ENCODE peak calls at places on chromosomes 6 and 20, in four cellular contexts. One of them, this sample, is unnamed.

GRCh38 chr6:14066782-14067406 is 50.7 kb upstream of the CD83 start:
- DNase-seq in IMR-90: peak
- DNase-seq in GM12878: no peak
- DNase-seq in K562: peak
- DNase-seq in this sample: peak

GRCh38 chr20:436476-436875 is 25.9 kb downstream of the TBC1D20 start:
- DNase-seq in IMR-90: no peak
- DNase-seq in GM12878: no peak
- DNase-seq in K562: no peak
- DNase-seq in this sample: no peak

GRCh38 chr6:33433560-33434191 is 13.8 kb downstream of the SYNGAP1 start:
- DNase-seq in IMR-90: peak
- DNase-seq in GM12878: no peak
- DNase-seq in K562: no peak
- DNase-seq in this sample: no peak

GRCh38 chr6:168105813-168106660 is 27.0 kb upstream of the FRMD1 start:
- DNase-seq in IMR-90: no peak
- DNase-seq in GM12878: no peak
- DNase-seq in K562: peak
- DNase-seq in this sample: no peak

GRCh38 chr6:153216789-153217188 is 85.7 kb upstream of the RGS17 start:
- DNase-seq in IMR-90: no peak
- DNase-seq in GM12878: no peak
- DNase-seq in K562: no peak
- DNase-seq in this sample: no peak

GRCh38 chr20:7358670-7359069 is 581.6 kb downstream of the HAO1 start:
- DNase-seq in IMR-90: no peak
- DNase-seq in GM12878: no peak
- DNase-seq in K562: no peak
- DNase-seq in this sample: no peak

GRCh38 chr20:22462975-22463914 is 121.1 kb downstream of the FOXA2 start:
- DNase-seq in IMR-90: no peak
- DNase-seq in GM12878: no peak
- DNase-seq in K562: no peak
- DNase-seq in this sample: no peak

GRCh38 chr20:10492065-10492464 is 57.0 kb downstream of the SLX4IP start:
- DNase-seq in IMR-90: peak
- DNase-seq in GM12878: no peak
- DNase-seq in K562: no peak
- DNase-seq in this sample: no peak

GRCh38 chr6:14767176-14767575 is 478.7 kb upstream of the JARID2 start:
- DNase-seq in IMR-90: no peak
- DNase-seq in GM12878: no peak
- DNase-seq in K562: peak
- DNase-seq in this sample: no peak

GRCh38 chr6:122198922-122199321 is 200.5 kb upstream of the HSF2 start:
- DNase-seq in IMR-90: no peak
- DNase-seq in GM12878: no peak
- DNase-seq in K562: no peak
- DNase-seq in this sample: no peak

GRCh38 chr6:37648465-37649330 is 49.0 kb downstream of the MDGA1 start:
- DNase-seq in IMR-90: no peak
- DNase-seq in GM12878: no peak
- DNase-seq in K562: peak
- DNase-seq in this sample: no peak

GRCh38 chr6:128152551-128152950 is 251.7 kb upstream of the THEMIS start:
- DNase-seq in IMR-90: no peak
- DNase-seq in GM12878: no peak
- DNase-seq in K562: no peak
- DNase-seq in this sample: no peak

GRCh38 chr6:48111575-48111974 is 578 bp upstream of the PTCHD4 start:
- DNase-seq in IMR-90: peak
- DNase-seq in GM12878: no peak
- DNase-seq in K562: no peak
- DNase-seq in this sample: no peak

GRCh38 chr20:50592282-50593004 is 82.3 kb downstream of the PTPN1 start:
- DNase-seq in IMR-90: no peak
- DNase-seq in GM12878: no peak
- DNase-seq in K562: no peak
- DNase-seq in this sample: no peak

GRCh38 chr6:50832912-50833311 is 14.2 kb downstream of the TFAP2B start:
- DNase-seq in IMR-90: no peak
- DNase-seq in GM12878: no peak
- DNase-seq in K562: no peak
- DNase-seq in this sample: no peak

GRCh38 chr20:4225778-4226177 is 210.4 kb upstream of the RNF24 start:
- DNase-seq in IMR-90: peak
- DNase-seq in GM12878: no peak
- DNase-seq in K562: no peak
- DNase-seq in this sample: peak

GRCh38 chr6:9933674-9934073 is 481.2 kb downstream of the TFAP2A start:
- DNase-seq in IMR-90: no peak
- DNase-seq in GM12878: no peak
- DNase-seq in K562: no peak
- DNase-seq in this sample: peak

GRCh38 chr6:114049367-114049966 is 78.5 kb upstream of the HDAC2 start:
- DNase-seq in IMR-90: peak
- DNase-seq in GM12878: no peak
- DNase-seq in K562: no peak
- DNase-seq in this sample: no peak

GRCh38 chr6:167469655-167470054 is 144.8 kb downstream of the TTLL2 start:
- DNase-seq in IMR-90: no peak
- DNase-seq in GM12878: no peak
- DNase-seq in K562: no peak
- DNase-seq in this sample: no peak

GRCh38 chr6:25041676-25042598 is 106.2 kb upstream of the RIPOR2 start:
- DNase-seq in IMR-90: no peak
- DNase-seq in GM12878: no peak
- DNase-seq in K562: no peak
- DNase-seq in this sample: no peak

GRCh38 chr6:163419413-163420314 is 5.1 kb downstream of the QKI start:
- DNase-seq in IMR-90: peak
- DNase-seq in GM12878: no peak
- DNase-seq in K562: peak
- DNase-seq in this sample: no peak

GRCh38 chr6:38182426-38182825 is 362.9 kb downstream of the ZFAND3 start:
- DNase-seq in IMR-90: no peak
- DNase-seq in GM12878: no peak
- DNase-seq in K562: no peak
- DNase-seq in this sample: no peak

GRCh38 chr6:63425493-63425892 is 105.7 kb upstream of the LGSN start:
- DNase-seq in IMR-90: no peak
- DNase-seq in GM12878: no peak
- DNase-seq in K562: no peak
- DNase-seq in this sample: no peak

GRCh38 chr20:1588869-1589460 is 30.8 kb downstream of the SIRPB1 start:
- DNase-seq in IMR-90: no peak
- DNase-seq in GM12878: no peak
- DNase-seq in K562: no peak
- DNase-seq in this sample: no peak

GRCh38 chr6:153131037-153131981 is at the start of gene RGS17:
- DNase-seq in IMR-90: peak
- DNase-seq in GM12878: no peak
- DNase-seq in K562: no peak
- DNase-seq in this sample: peak

GRCh38 chr20:44537993-44538392 is 16.1 kb upstream of the SERINC3 start:
- DNase-seq in IMR-90: peak
- DNase-seq in GM12878: no peak
- DNase-seq in K562: no peak
- DNase-seq in this sample: no peak

GRCh38 chr6:36820700-36821580 is 18.3 kb downstream of the CPNE5 start:
- DNase-seq in IMR-90: peak
- DNase-seq in GM12878: no peak
- DNase-seq in K562: peak
- DNase-seq in this sample: no peak

GRCh38 chr6:161696828-161697227 is 423.0 kb upstream of the AGPAT4 start:
- DNase-seq in IMR-90: no peak
- DNase-seq in GM12878: no peak
- DNase-seq in K562: no peak
- DNase-seq in this sample: no peak

GRCh38 chr6:136288566-136289326 is 900 bp downstream of the BCLAF1 start:
- DNase-seq in IMR-90: peak
- DNase-seq in GM12878: peak
- DNase-seq in K562: peak
- DNase-seq in this sample: peak

GRCh38 chr6:166027761-166028160 is 139.9 kb downstream of the TBXT start:
- DNase-seq in IMR-90: peak
- DNase-seq in GM12878: no peak
- DNase-seq in K562: no peak
- DNase-seq in this sample: no peak

GRCh38 chr6:46816626-46817025 is 23.4 kb downstream of the MEP1A start:
- DNase-seq in IMR-90: no peak
- DNase-seq in GM12878: no peak
- DNase-seq in K562: no peak
- DNase-seq in this sample: no peak

GRCh38 chr6:46821348-46821992 is 28.3 kb downstream of the MEP1A start:
- DNase-seq in IMR-90: no peak
- DNase-seq in GM12878: no peak
- DNase-seq in K562: no peak
- DNase-seq in this sample: no peak

GRCh38 chr6:46815130-46815529 is 21.9 kb downstream of the MEP1A start:
- DNase-seq in IMR-90: no peak
- DNase-seq in GM12878: no peak
- DNase-seq in K562: no peak
- DNase-seq in this sample: no peak

DNA sequence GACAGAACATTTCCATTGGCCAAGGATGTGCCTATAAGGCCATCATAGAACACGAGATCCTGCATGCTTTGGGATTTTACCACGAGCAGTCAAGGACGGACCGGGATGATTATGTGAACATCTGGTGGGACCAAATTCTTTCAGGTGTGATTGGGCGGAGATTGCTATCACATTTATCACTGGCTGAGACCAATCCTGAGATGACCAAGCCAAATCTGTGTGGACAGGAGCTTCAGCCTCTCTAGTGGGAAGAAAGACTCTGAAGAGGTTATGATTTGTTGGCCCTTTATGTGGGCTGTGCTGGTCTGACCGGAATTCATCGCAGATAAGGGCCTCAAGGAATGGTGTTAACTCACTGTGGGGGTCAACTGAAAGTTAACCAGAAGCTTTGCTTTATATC is 26.4 kb downstream of the MEP1A start:
- DNase-seq in IMR-90: no peak
- DNase-seq in GM12878: no peak
- DNase-seq in K562: no peak
- DNase-seq in this sample: no peak
- TF ChIP-seq ELK1 in IMR-90: no peak
- TF ChIP-seq ELK1 in GM12878: no peak
- TF ChIP-seq ELK1 in K562: no peak
- TF ChIP-seq ELK1 in this sample: no peak

GRCh38 chr6:79468116-79468515 is 69.1 kb downstream of the LCA5 start:
- DNase-seq in IMR-90: peak
- DNase-seq in GM12878: no peak
- DNase-seq in K562: no peak
- DNase-seq in this sample: no peak
- TF ChIP-seq ELK1 in IMR-90: no peak
- TF ChIP-seq ELK1 in GM12878: no peak
- TF ChIP-seq ELK1 in K562: no peak
- TF ChIP-seq ELK1 in this sample: no peak

DNA sequence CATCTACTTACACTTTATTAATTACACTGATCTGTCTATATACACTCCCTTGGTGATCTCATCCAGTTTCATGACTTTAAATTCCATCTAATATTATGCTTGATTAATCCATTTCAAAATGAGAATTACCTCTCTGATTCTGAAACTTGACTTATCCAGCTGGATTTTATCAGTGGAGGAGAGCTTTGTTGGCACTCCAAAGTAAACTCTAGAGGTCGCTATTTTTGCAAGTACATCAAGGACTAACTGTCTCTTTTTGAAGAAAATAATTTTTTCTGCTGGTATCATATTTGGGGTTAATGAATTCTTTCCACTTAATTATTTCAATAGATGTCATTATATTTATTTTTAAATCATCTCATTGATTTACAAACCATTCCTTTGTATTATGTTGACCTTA is 630.3 kb upstream of the MAN1A1 start:
- DNase-seq in IMR-90: peak
- DNase-seq in GM12878: no peak
- DNase-seq in K562: peak
- DNase-seq in this sample: peak
- TF ChIP-seq ELK1 in IMR-90: no peak
- TF ChIP-seq ELK1 in GM12878: no peak
- TF ChIP-seq ELK1 in K562: no peak
- TF ChIP-seq ELK1 in this sample: no peak

DNA sequence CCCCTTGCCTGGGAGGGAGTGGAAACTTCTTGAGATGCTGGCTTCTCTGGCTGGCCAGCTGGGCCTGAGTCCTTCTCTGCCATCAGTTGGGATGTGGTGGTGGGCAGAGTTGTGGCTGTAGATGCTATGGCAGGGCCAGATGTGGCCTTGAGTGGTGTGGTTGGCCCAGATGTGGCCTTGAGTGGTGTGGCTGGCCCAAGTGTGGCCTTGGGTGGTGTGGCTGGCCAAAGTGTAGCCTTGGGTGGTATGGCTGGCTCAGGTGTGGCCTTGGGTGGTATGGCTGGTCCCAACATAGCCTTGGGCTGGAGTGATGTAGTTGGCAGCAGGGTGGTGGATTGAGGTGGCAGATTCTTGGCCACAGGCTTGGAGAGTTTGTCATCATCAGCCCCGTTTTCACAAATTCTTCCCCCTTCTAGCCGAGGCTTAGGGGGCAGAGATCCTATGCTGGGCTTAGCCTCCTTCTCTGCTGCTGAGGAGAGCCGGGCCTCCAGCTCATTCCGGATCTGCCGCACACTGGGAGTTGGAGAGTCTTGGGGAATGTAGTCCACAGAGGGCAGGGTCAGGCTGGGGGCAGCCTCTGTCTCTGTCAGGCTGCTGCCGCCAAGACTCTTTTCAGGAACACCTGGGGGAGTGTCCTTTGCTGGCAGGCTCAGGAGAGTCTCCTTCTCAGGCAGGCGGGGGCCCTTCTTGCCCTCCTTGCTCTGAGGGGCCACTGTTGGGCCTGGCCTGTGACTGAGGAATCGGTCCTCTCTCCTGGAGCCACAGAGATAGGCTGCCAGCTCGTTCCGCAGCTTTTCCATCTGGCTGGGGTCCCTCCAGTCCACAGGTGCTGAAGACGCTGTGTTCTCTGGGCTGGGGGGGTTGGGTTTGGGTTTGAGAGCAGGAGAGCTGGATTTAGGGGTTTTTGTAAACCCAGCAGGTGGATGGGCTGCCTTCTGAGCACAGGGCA is 36.4 kb downstream of the C6orf132 start:
- DNase-seq in IMR-90: no peak
- DNase-seq in GM12878: no peak
- DNase-seq in K562: no peak
- DNase-seq in this sample: no peak
- TF ChIP-seq ELK1 in IMR-90: no peak
- TF ChIP-seq ELK1 in GM12878: no peak
- TF ChIP-seq ELK1 in K562: no peak
- TF ChIP-seq ELK1 in this sample: no peak

GRCh38 chr6:150492507-150492906 is 107.2 kb upstream of the PLEKHG1 start:
- DNase-seq in IMR-90: no peak
- DNase-seq in GM12878: no peak
- DNase-seq in K562: peak
- DNase-seq in this sample: peak
- TF ChIP-seq ELK1 in IMR-90: no peak
- TF ChIP-seq ELK1 in GM12878: no peak
- TF ChIP-seq ELK1 in K562: no peak
- TF ChIP-seq ELK1 in this sample: no peak

GRCh38 chr20:51995551-51995951 is 193.2 kb upstream of the SALL4 start:
- DNase-seq in IMR-90: no peak
- DNase-seq in GM12878: no peak
- DNase-seq in K562: no peak
- DNase-seq in this sample: no peak
- TF ChIP-seq ELK1 in IMR-90: no peak
- TF ChIP-seq ELK1 in GM12878: no peak
- TF ChIP-seq ELK1 in K562: no peak
- TF ChIP-seq ELK1 in this sample: no peak

This sample was measured in A549.